ENCODE peak calls at places on chromosomes 6 and 20, in eight cellular contexts. M is right cardiac atrium, S is Panc1, E is neuronal stem cell, C is fibroblast of lung, A is transverse colon, Y is thoracic aorta, F is heart left ventricle. O is an unnamed sample.
A peak's percentile ranks its signal among the peaks of the same experiment; 100 is the strongest.

GRCh38 chr20:9460518-9460917 is 53.9 kb upstream of the LAMP5 start:
- DNase-seq in C (peak; percentile 59), E (no peak), M (no peak), F (no peak), S (no peak), Y (no peak), A (no peak), O (no peak)

GRCh38 chr6:13769034-13769654 is 45.2 kb downstream of the MCUR1 start:
- DNase-seq in F (no peak), E (no peak), Y (no peak), S (no peak), A (no peak), M (no peak), C (no peak), O (no peak)

GRCh38 chr6:92559611-92560010 is 859.7 kb downstream of the EPHA7 start:
- DNase-seq in M (no peak), F (no peak), A (no peak), Y (no peak), E (no peak), S (no peak), C (no peak), O (no peak)

GRCh38 chr6:34587325-34587724 is 31.2 kb upstream of the SPDEF start:
- DNase-seq in Y (no peak), M (no peak), E (no peak), A (peak; percentile 35), S (no peak), F (no peak), C (no peak), O (no peak)

GRCh38 chr20:25336561-25337422 is 53.8 kb downstream of the ABHD12 start:
- DNase-seq in F (no peak), C (peak; percentile 45), E (no peak), A (no peak), S (no peak), M (no peak), Y (no peak), O (peak; percentile 24)

GRCh38 chr6:19452495-19452894 is 384.7 kb upstream of the ID4 start:
- DNase-seq in S (no peak), C (no peak), F (no peak), M (no peak), Y (no peak), E (no peak), A (no peak), O (no peak)

GRCh38 chr20:24149881-24150307 is 161.3 kb upstream of the GGTLC1 start:
- DNase-seq in C (no peak), Y (no peak), S (no peak), E (peak; percentile 14), A (no peak), F (peak; percentile 64), M (peak; percentile 68), O (peak; percentile 12)

GRCh38 chr6:17865798-17866725 is 121.4 kb downstream of the KIF13A start:
- DNase-seq in A (peak; percentile 18), C (peak; percentile 99), Y (peak; percentile 81), S (peak; percentile 92), F (peak; percentile 73), E (no peak), M (peak; percentile 86), O (peak; percentile 40)

GRCh38 chr20:51074062-51074461 is 51.2 kb upstream of the KCNG1 start:
- DNase-seq in M (no peak), F (no peak), A (no peak), C (no peak), S (no peak), E (no peak), Y (no peak), O (no peak)

DNA sequence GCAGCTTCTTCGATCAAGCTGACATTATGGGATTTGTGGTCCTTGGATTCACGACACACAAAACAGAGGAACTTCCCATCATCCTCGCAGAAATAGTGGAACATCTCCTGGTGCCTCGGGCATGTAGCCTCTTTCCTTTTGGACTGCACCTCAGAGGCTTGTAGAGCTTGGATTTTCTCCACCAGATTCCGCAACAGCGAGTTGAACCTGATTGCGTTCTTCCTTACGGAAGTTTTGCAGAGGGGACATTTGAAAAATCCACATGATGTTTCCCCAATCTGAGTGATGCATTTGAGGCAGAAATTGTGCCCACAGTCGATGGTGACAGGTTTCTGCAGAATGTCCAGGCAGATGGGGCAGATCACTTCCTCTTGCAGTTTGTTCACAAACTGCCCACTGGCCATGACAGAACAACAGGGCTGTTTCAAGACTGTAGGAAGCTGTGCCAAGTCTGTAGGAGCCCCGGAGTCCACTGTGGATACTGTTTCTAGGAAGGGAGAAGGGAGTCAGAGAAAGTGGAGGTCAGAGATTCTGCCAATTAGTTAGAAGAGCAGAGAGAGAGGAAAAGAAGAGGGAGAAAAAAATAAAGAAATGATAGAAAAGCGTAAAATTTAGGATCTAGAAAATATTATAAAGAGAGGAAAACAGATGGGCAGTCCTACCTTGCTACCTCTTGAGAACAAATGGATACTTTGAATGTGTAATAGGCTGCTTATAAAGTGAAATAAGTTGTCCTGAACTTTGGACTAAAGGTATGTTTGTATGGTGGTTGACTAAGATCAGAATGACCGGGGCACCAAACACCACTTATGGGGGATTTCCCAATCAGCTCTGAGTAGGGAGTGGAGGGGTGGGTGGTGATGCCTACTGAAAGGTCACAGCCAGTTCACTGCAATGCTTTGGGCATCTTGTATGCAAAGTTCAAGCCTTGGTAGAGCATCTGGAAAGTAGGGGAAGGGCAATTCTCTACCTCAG is at the start of gene TRIM31:
- DNase-seq in S (no peak), A (no peak), E (no peak), Y (no peak), C (no peak), F (no peak), M (no peak), O (no peak)
- H3K27me3 ChIP-seq in S (peaks cover 16% of the 10 kb centered on the region), A (peaks cover 34% of the 10 kb centered on the region), E (no peaks in the 10 kb centered on the region), Y (no peaks in the 10 kb centered on the region), C (peaks cover 10% of the 10 kb centered on the region), F (peaks cover 27% of the 10 kb centered on the region), M (peaks cover 2% of the 10 kb centered on the region), O (peaks cover 78% of the 10 kb centered on the region)

GRCh38 chr6:163329991-163330390 is 84.5 kb upstream of the QKI start:
- DNase-seq in C (peak; percentile 50), Y (no peak), A (no peak), E (no peak), S (no peak), M (peak; percentile 41), F (no peak), O (no peak)

GRCh38 chr6:163327165-163327880 is 87.2 kb upstream of the QKI start:
- DNase-seq in M (no peak), A (no peak), Y (no peak), E (no peak), F (no peak), S (no peak), C (no peak), O (no peak)

GRCh38 chr6:163328411-163328810 is 86.1 kb upstream of the QKI start:
- DNase-seq in Y (no peak), S (no peak), C (no peak), M (no peak), A (no peak), F (no peak), E (no peak), O (no peak)

GRCh38 chr6:163324928-163325784 is 89.4 kb upstream of the QKI start:
- DNase-seq in E (no peak), F (peak; percentile 68), C (peak; percentile 63), A (no peak), S (no peak), Y (no peak), M (peak; percentile 89), O (peak; percentile 51)

DNA sequence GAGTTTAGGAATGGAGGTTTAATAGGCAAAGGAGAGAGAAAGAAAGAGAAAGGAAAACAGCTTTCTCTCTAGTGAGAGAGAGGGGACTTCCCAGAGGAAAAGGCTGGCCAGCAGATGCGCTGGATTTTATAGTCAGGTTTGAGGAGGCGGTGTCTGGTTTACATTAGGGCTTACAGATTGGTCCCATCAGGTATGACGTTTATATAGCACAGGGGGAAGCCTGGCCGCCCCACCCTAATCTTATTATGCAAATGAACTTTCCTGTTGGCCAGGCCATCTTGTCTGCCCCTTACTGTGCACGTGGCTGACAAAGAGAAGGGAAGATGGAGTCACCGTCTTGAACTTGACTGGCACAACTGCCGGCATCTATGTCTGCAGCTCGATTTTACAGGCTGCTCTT is 86.6 kb upstream of the QKI start:
- DNase-seq in C (no peak), S (no peak), M (no peak), A (no peak), Y (no peak), F (no peak), E (no peak), O (no peak)
- H3K27ac ChIP-seq in C (no peak overlapping the region), S (peak overlapping the region; percentile 87), M (no peak overlapping the region), A (no peak overlapping the region), Y (no peak overlapping the region), F (no peak overlapping the region), E (no peak overlapping the region), O (no peak overlapping the region)

DNA sequence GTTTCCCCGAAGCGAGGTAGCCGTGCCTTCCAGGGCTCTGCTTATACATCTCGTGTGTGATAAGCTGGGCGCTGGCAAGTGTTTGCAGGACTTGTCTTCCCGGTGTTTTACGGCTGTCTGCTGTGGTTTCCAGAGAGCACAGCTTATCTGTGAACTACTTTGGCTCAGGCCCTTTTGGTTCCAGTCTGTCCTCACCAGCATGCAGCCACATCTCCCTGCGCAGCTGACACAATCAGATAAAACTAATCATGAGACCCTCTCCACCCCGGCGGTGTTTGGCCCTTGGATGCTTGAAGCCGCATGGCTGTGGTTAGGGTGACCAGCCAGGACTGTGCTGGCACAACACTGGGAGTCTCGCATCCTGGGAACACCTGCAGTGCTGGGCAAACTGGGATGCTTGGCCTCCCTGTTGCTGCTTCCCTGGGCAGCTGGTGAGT is 241.8 kb upstream of the FOXQ1 start:
- DNase-seq in M (peak; percentile 66), A (peak; percentile 19), C (no peak), S (no peak), F (peak; percentile 33), E (no peak), Y (no peak), O (no peak)
- H3K4me1 ChIP-seq in M (no peaks in the 10 kb centered on the region), A (no peaks in the 10 kb centered on the region), C (no peaks in the 10 kb centered on the region), S (peaks cover 4% of the 10 kb centered on the region), F (no peaks in the 10 kb centered on the region), E (no peaks in the 10 kb centered on the region), Y (no peaks in the 10 kb centered on the region), O (no peaks in the 10 kb centered on the region)

GRCh38 chr20:22617160-22617559 is 32.8 kb upstream of the FOXA2 start:
- DNase-seq in A (no peak), E (no peak), C (no peak), F (no peak), M (no peak), S (no peak), Y (no peak), O (no peak)

GRCh38 chr20:22616551-22616950 is 32.2 kb upstream of the FOXA2 start:
- DNase-seq in F (no peak), S (no peak), A (no peak), Y (no peak), E (no peak), C (no peak), M (no peak), O (no peak)

GRCh38 chr20:22619272-22619671 is 34.9 kb upstream of the FOXA2 start:
- DNase-seq in Y (no peak), M (no peak), E (no peak), A (no peak), C (no peak), F (no peak), S (no peak), O (no peak)

GRCh38 chr20:22620342-22620741 is 36.0 kb upstream of the FOXA2 start:
- DNase-seq in S (no peak), E (no peak), F (no peak), C (no peak), M (no peak), Y (no peak), A (no peak), O (no peak)

DNA sequence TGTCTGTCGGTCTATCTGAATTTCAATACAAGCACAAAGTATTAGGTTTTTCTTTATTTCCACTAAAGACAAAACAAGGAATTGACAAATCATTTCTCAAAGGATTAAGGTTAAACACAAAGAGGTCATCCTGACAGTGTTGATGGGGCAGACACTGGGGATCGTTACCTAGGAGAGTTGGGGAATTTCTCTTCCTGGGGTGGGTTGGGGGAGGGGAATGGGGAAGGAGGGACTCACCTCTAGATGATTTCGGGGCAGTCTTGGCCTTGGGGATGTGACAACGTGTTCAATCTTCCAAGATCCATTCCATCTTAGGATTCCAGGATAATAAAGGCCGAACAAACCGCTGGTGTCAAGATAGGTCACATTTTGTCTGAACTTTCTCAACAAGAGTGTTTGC is 35.4 kb upstream of the FOXA2 start:
- DNase-seq in Y (no peak), M (no peak), E (no peak), A (no peak), C (no peak), F (no peak), S (no peak), O (no peak)
- H3K27me3 ChIP-seq in Y (peaks cover 5% of the 10 kb centered on the region), M (no peaks in the 10 kb centered on the region), E (no peaks in the 10 kb centered on the region), A (peaks cover 28% of the 10 kb centered on the region), C (no peaks in the 10 kb centered on the region), F (no peaks in the 10 kb centered on the region), S (peaks cover 5% of the 10 kb centered on the region), O (peaks cover 79% of the 10 kb centered on the region)

O was measured in heart right ventricle.